ENCODE peak calls at places on chromosomes 12 and 14, in seven cellular contexts. S, K, Q, P, H, A and W are unnamed samples.

GRCh38 chr12:7344831-7345230 is 41.0 kb downstream of the ACSM4 start:
- DNase-seq in S (no peak), K (no peak), Q (no peak), P (peak; percentile 25), H (no peak), A (no peak), W (no peak)

GRCh38 chr14:37594916-37595808 is at the start of the genes FOXA1 and TTC6:
- DNase-seq in S (peak; percentile 31), K (peak; percentile 51), Q (no peak), P (peak; percentile 4), H (peak; percentile 24), A (peak; percentile 67), W (peak; percentile 11)

GRCh38 chr12:7444537-7444936 is 584 bp upstream of the CD163L1 start:
- DNase-seq in S (no peak), K (no peak), Q (no peak), P (no peak), H (no peak), A (no peak), W (no peak)

GRCh38 chr14:105123981-105124836 is 44.4 kb downstream of the JAG2 start:
- DNase-seq in S (no peak), K (no peak), Q (no peak), P (no peak), H (no peak), A (no peak), W (no peak)

GRCh38 chr14:21136024-21136423 is 19.8 kb downstream of the OR5AU1 start:
- DNase-seq in S (peak; percentile 3), K (no peak), Q (no peak), P (peak; percentile 34), H (peak; percentile 12), A (peak; percentile 13), W (peak; percentile 26)

GRCh38 chr12:100229036-100229635 is 28.5 kb downstream of the ACTR6 start:
- DNase-seq in S (peak; percentile 15), K (peak; percentile 46), Q (no peak), P (peak; percentile 86), H (peak; percentile 13), A (peak; percentile 65), W (peak; percentile 21)

GRCh38 chr14:32201196-32201815 is 539 bp upstream of the RNU6-7 start:
- DNase-seq in S (no peak), K (peak; percentile 73), Q (peak; percentile 45), P (peak; percentile 65), H (peak; percentile 33), A (peak; percentile 65), W (peak; percentile 59)

GRCh38 chr12:4270016-4270669 is 3.4 kb upstream of the CCND2 start:
- DNase-seq in S (no peak), K (no peak), Q (no peak), P (no peak), H (no peak), A (peak; percentile 11), W (no peak)

GRCh38 chr12:25615119-25615518 is 62.0 kb upstream of the LMNTD1 start:
- DNase-seq in S (no peak), K (peak; percentile 77), Q (no peak), P (peak; percentile 62), H (peak; percentile 97), A (peak; percentile 89), W (peak; percentile 93)

GRCh38 chr14:37116933-37117844 is 55.2 kb downstream of the SLC25A21 start:
- DNase-seq in S (peak; percentile 6), K (peak; percentile 68), Q (no peak), P (peak; percentile 49), H (peak; percentile 60), A (peak; percentile 92), W (peak; percentile 10)

GRCh38 chr12:15636060-15636890 is 152.9 kb downstream of the EPS8 start:
- DNase-seq in S (no peak), K (no peak), Q (no peak), P (no peak), H (no peak), A (no peak), W (no peak)

GRCh38 chr12:27385756-27386155 is 53.1 kb downstream of the BMAL2 start:
- DNase-seq in S (no peak), K (no peak), Q (no peak), P (no peak), H (no peak), A (no peak), W (no peak)

GRCh38 chr12:57223191-57224165 is 6.0 kb upstream of the SHMT2 start:
- DNase-seq in S (no peak), K (no peak), Q (no peak), P (no peak), H (no peak), A (no peak), W (no peak)

GRCh38 chr12:124040737-124041136 is 67.7 kb downstream of the ZNF664 start:
- DNase-seq in S (no peak), K (no peak), Q (no peak), P (no peak), H (no peak), A (no peak), W (no peak)

GRCh38 chr12:39541471-39541870 is 78.1 kb downstream of the ABCD2 start:
- DNase-seq in S (no peak), K (no peak), Q (no peak), P (no peak), H (no peak), A (no peak), W (no peak)

GRCh38 chr14:101478096-101478495 is 83.2 kb upstream of the DIO3 start:
- DNase-seq in S (no peak), K (no peak), Q (no peak), P (no peak), H (no peak), A (no peak), W (no peak)

GRCh38 chr14:60166144-60166543 is 946 bp upstream of the DHRS7 start:
- DNase-seq in S (no peak), K (no peak), Q (no peak), P (no peak), H (no peak), A (no peak), W (no peak)

GRCh38 chr14:77319416-77319815 is 1.3 kb downstream of the POMT2 start:
- DNase-seq in S (no peak), K (no peak), Q (no peak), P (no peak), H (no peak), A (no peak), W (no peak)

GRCh38 chr12:50256761-50257160 is 26.6 kb downstream of the LIMA1 start:
- DNase-seq in S (no peak), K (no peak), Q (no peak), P (no peak), H (no peak), A (peak; percentile 81), W (no peak)

GRCh38 chr14:34701808-34702207 is 12.6 kb downstream of the CFL2 start:
- DNase-seq in S (no peak), K (no peak), Q (no peak), P (no peak), H (no peak), A (no peak), W (no peak)

GRCh38 chr12:8018666-8019581 is 13.6 kb upstream of the FOXJ2 start:
- DNase-seq in S (peak; percentile 50), K (no peak), Q (no peak), P (peak; percentile 92), H (no peak), A (no peak), W (no peak)

GRCh38 chr12:18919826-18920511 is 182.1 kb downstream of the CAPZA3 start:
- DNase-seq in S (no peak), K (no peak), Q (no peak), P (no peak), H (no peak), A (no peak), W (no peak)

GRCh38 chr12:43114316-43114715 is 437.7 kb downstream of the ADAMTS20 start:
- DNase-seq in S (no peak), K (no peak), Q (no peak), P (no peak), H (no peak), A (no peak), W (no peak)

GRCh38 chr12:52542157-52542556 is 10.8 kb downstream of the KRT71 start:
- DNase-seq in S (no peak), K (no peak), Q (no peak), P (no peak), H (no peak), A (peak; percentile 35), W (no peak)
- TF ChIP-seq CTCF in S (no peak), K (no peak), Q (no peak), P (no peak), H (no peak), A (peak; percentile 25), W (no peak)

GRCh38 chr12:65868878-65869277 is 44.6 kb downstream of the HMGA2 start:
- DNase-seq in S (no peak), K (no peak), Q (no peak), P (peak; percentile 60), H (no peak), A (no peak), W (no peak)
- H3K4me3 ChIP-seq in S (no peak overlapping the region), K (no peak overlapping the region), Q (no peak overlapping the region), P (no peak overlapping the region), H (no peak overlapping the region), A (no peak overlapping the region), W (no peak overlapping the region)

GRCh38 chr14:61925732-61926445 is 163.7 kb downstream of the SNAPC1 start:
- DNase-seq in S (no peak), K (no peak), Q (no peak), P (no peak), H (peak; percentile 43), A (no peak), W (no peak)

GRCh38 chr14:61927521-61927920 is 165.3 kb downstream of the SNAPC1 start:
- DNase-seq in S (no peak), K (peak; percentile 70), Q (no peak), P (no peak), H (peak; percentile 81), A (peak; percentile 91), W (peak; percentile 61)

GRCh38 chr14:61927015-61927414 is 164.8 kb downstream of the SNAPC1 start:
- DNase-seq in S (no peak), K (peak; percentile 68), Q (no peak), P (no peak), H (peak; percentile 69), A (peak; percentile 90), W (no peak)

GRCh38 chr14:61925043-61925442 is 162.8 kb downstream of the SNAPC1 start:
- DNase-seq in S (peak; percentile 18), K (peak; percentile 16), Q (no peak), P (peak; percentile 14), H (peak; percentile 29), A (peak; percentile 56), W (no peak)

GRCh38 chr14:61923348-61923747 is 161.1 kb downstream of the SNAPC1 start:
- DNase-seq in S (no peak), K (no peak), Q (no peak), P (peak; percentile 9), H (peak; percentile 63), A (peak; percentile 24), W (peak; percentile 56)
- TF ChIP-seq CTCF in S (peak; percentile 13), K (no peak), Q (no peak), P (no peak), H (peak; percentile 81), A (peak; percentile 25), W (peak; percentile 48)

GRCh38 chr12:32558941-32559340 is 120.2 kb upstream of the DNM1L start:
- DNase-seq in S (no peak), K (no peak), Q (no peak), P (no peak), H (peak; percentile 67), A (no peak), W (peak; percentile 62)

GRCh38 chr12:32559434-32559833 is 119.7 kb upstream of the DNM1L start:
- DNase-seq in S (no peak), K (no peak), Q (no peak), P (no peak), H (peak; percentile 13), A (no peak), W (peak; percentile 41)

GRCh38 chr12:32561931-32562341 is 117.2 kb upstream of the DNM1L start:
- DNase-seq in S (no peak), K (no peak), Q (no peak), P (no peak), H (no peak), A (no peak), W (peak; percentile 32)

GRCh38 chr12:32560520-32560919 is 118.6 kb upstream of the DNM1L start:
- DNase-seq in S (no peak), K (no peak), Q (no peak), P (no peak), H (no peak), A (no peak), W (no peak)
- H3K4me3 ChIP-seq in S (no peak overlapping the region), K (no peak overlapping the region), Q (no peak overlapping the region), P (no peak overlapping the region), H (no peak overlapping the region), A (no peak overlapping the region), W (no peak overlapping the region)